ENCODE peak calls at places on chromosomes 11 and 22, in six cellular contexts. Y, I, S, U, D and X are unnamed samples.

GRCh38 chr22:43530864-43531201 is 119.0 kb downstream of the MPPED1 start:
- DNase-seq in Y (no peak), I (no peak), S (no peak), U (no peak), D (no peak), X (no peak)

GRCh38 chr11:20049231-20049630 is 111.0 kb downstream of the DBX1 start:
- DNase-seq in Y (no peak), I (no peak), S (no peak), U (no peak), D (no peak), X (no peak)

GRCh38 chr11:30346068-30346688 is 23.3 kb downstream of the ARL14EP start:
- DNase-seq in Y (no peak), I (peak), S (no peak), U (peak), D (peak), X (peak)

GRCh38 chr11:88152381-88152780 is 22.9 kb downstream of the RAB38 start:
- DNase-seq in Y (no peak), I (no peak), S (no peak), U (no peak), D (no peak), X (peak)

GRCh38 chr11:1280116-1281035 is 29.1 kb downstream of the TOLLIP start:
- DNase-seq in Y (no peak), I (no peak), S (no peak), U (no peak), D (no peak), X (no peak)

GRCh38 chr22:38345782-38346181 is 28.5 kb upstream of the CSNK1E start:
- DNase-seq in Y (no peak), I (no peak), S (no peak), U (no peak), D (no peak), X (no peak)

GRCh38 chr11:19511413-19512183 is 201.0 kb upstream of the NAV2 start:
- DNase-seq in Y (no peak), I (peak), S (no peak), U (no peak), D (peak), X (no peak)

GRCh38 chr11:35165416-35166368 is 26.7 kb downstream of the CD44 start:
- DNase-seq in Y (peak), I (peak), S (no peak), U (no peak), D (no peak), X (peak)

GRCh38 chr22:29827091-29827490 is 11.0 kb downstream of the ASCC2 start:
- DNase-seq in Y (no peak), I (no peak), S (no peak), U (no peak), D (no peak), X (peak)

GRCh38 chr11:2655834-2656622 is 43.8 kb downstream of the KCNQ1OT1 start:
- DNase-seq in Y (no peak), I (peak), S (no peak), U (peak), D (no peak), X (no peak)

GRCh38 chr11:35049906-35050531 is 89.0 kb upstream of the CD44 start:
- DNase-seq in Y (no peak), I (no peak), S (no peak), U (no peak), D (no peak), X (no peak)

GRCh38 chr22:20141186-20142077 is 9.4 kb downstream of the CCDC188 start:
- DNase-seq in Y (no peak), I (peak), S (no peak), U (no peak), D (no peak), X (no peak)

GRCh38 chr22:33984741-33985287 is 64.5 kb upstream of the LARGE1 start:
- DNase-seq in Y (no peak), I (no peak), S (no peak), U (no peak), D (no peak), X (no peak)

GRCh38 chr11:102389253-102389652 is 42.2 kb downstream of the BIRC2 start:
- DNase-seq in Y (no peak), I (no peak), S (no peak), U (no peak), D (no peak), X (no peak)

GRCh38 chr11:44811841-44812448 is 85.2 kb downstream of the TSPAN18 start:
- DNase-seq in Y (no peak), I (no peak), S (no peak), U (no peak), D (peak), X (no peak)

GRCh38 chr22:36764641-36765040 is 11.3 kb downstream of the IFT27 start:
- DNase-seq in Y (no peak), I (no peak), S (no peak), U (no peak), D (no peak), X (no peak)

GRCh38 chr22:49197500-49197899 is 630.2 kb downstream of the BRD1 start:
- DNase-seq in Y (no peak), I (no peak), S (no peak), U (no peak), D (no peak), X (no peak)

GRCh38 chr11:68106165-68106940 is 14.8 kb downstream of the CHKA start:
- DNase-seq in Y (no peak), I (no peak), S (no peak), U (no peak), D (no peak), X (peak)

GRCh38 chr11:64028398-64029115 is 7.2 kb upstream of the FLRT1 start:
- DNase-seq in Y (no peak), I (no peak), S (peak), U (no peak), D (no peak), X (no peak)

GRCh38 chr11:72511393-72512047 is 77.2 kb upstream of the CLPB start:
- DNase-seq in Y (no peak), I (no peak), S (no peak), U (no peak), D (no peak), X (no peak)

GRCh38 chr22:40453676-40454075 is 83.3 kb downstream of the SGSM3 start:
- DNase-seq in Y (no peak), I (no peak), S (no peak), U (no peak), D (no peak), X (no peak)

GRCh38 chr11:124898711-124899110 is 1.0 kb upstream of the ROBO4 start:
- DNase-seq in Y (no peak), I (peak), S (no peak), U (peak), D (peak), X (no peak)

GRCh38 chr11:119236891-119237290 is 30.8 kb downstream of the CBL start:
- DNase-seq in Y (no peak), I (peak), S (no peak), U (no peak), D (no peak), X (no peak)

GRCh38 chr11:82980292-82980691 is 78.8 kb downstream of the DDIAS start:
- DNase-seq in Y (no peak), I (peak), S (no peak), U (peak), D (no peak), X (peak)

GRCh38 chr11:74849525-74850391 is 99.1 kb downstream of the XRRA1 start:
- DNase-seq in Y (no peak), I (peak), S (no peak), U (peak), D (no peak), X (peak)

GRCh38 chr11:131488208-131488607 is 117.8 kb downstream of the NTM start:
- DNase-seq in Y (no peak), I (no peak), S (no peak), U (no peak), D (no peak), X (no peak)

GRCh38 chr22:41021039-41021654 is 70.0 kb downstream of the RBX1 start:
- DNase-seq in Y (no peak), I (no peak), S (no peak), U (no peak), D (no peak), X (no peak)